ENCODE peak calls at places on chromosomes 6 and 20, in four cellular contexts. L is GM12878, I is HL-60, T is K562. R is an unnamed sample.

GRCh38 chr6:111992851-111993250 is 61.1 kb upstream of the CCN6 start:
- DNase-seq in T (no peak), L (no peak), I (no peak), R (no peak)

GRCh38 chr6:135126034-135126433 is 55.1 kb upstream of the MYB start:
- DNase-seq in L (no peak), T (no peak), I (no peak), R (no peak)

GRCh38 chr6:41216616-41217015 is 11.5 kb upstream of the TREML4 start:
- DNase-seq in I (no peak), T (no peak), L (no peak), R (no peak)

GRCh38 chr6:78598966-78599365 is 268.4 kb upstream of the IRAK1BP1 start:
- DNase-seq in I (no peak), T (no peak), L (no peak), R (no peak)

GRCh38 chr6:68642977-68643376 is 7.9 kb downstream of the ADGRB3 start:
- DNase-seq in T (no peak), L (no peak), I (no peak), R (no peak)

GRCh38 chr6:143325379-143326140 is 124.9 kb downstream of the ADAT2 start:
- DNase-seq in I (no peak), T (no peak), L (no peak), R (no peak)

GRCh38 chr20:54061106-54061881 is 9.1 kb downstream of the BCAS1 start:
- DNase-seq in L (no peak), T (no peak), I (no peak), R (no peak)

GRCh38 chr6:53984163-53984562 is 127.1 kb upstream of the MLIP start:
- DNase-seq in T (no peak), I (no peak), L (no peak), R (no peak)

GRCh38 chr6:75563032-75563431 is 38.6 kb upstream of the SENP6 start:
- DNase-seq in I (no peak), T (no peak), L (no peak), R (no peak)

GRCh38 chr6:49835140-49835539 is 31.2 kb downstream of the CRISP1 start:
- DNase-seq in I (no peak), T (no peak), L (no peak), R (no peak)

GRCh38 chr20:19212524-19213502 is at the start of gene SLC24A3:
- DNase-seq in L (no peak), T (no peak), I (no peak), R (peak)

GRCh38 chr20:18001131-18001921 is 32.5 kb downstream of the MGME1 start:
- DNase-seq in T (no peak), I (no peak), L (no peak), R (no peak)

GRCh38 chr6:157611406-157611805 is 211.6 kb upstream of the SNX9 start:
- DNase-seq in I (no peak), T (no peak), L (no peak), R (no peak)

GRCh38 chr20:6026051-6026450 is 27.8 kb downstream of the LRRN4 start:
- DNase-seq in L (no peak), I (no peak), T (no peak), R (no peak)

GRCh38 chr6:109977791-109978173 is 329 bp upstream of the GPR6 start:
- DNase-seq in T (no peak), L (no peak), I (no peak), R (no peak)

GRCh38 chr6:109984410-109984809 is 6.3 kb downstream of the GPR6 start:
- DNase-seq in L (no peak), T (no peak), I (no peak), R (no peak)

GRCh38 chr6:109978174-109979032 is at the start of gene GPR6:
- DNase-seq in T (peak), L (no peak), I (peak), R (peak)

GRCh38 chr6:109979033-109979921 is 1.2 kb downstream of the GPR6 start:
- DNase-seq in I (no peak), T (no peak), L (no peak), R (no peak)
- TF ChIP-seq SPI1 in I (no peak), T (no peak), L (no peak), R (no peak)

GRCh38 chr20:433300-433975 is 25.3 kb downstream of the RBCK1 start:
- DNase-seq in L (peak), T (no peak), I (no peak), R (peak)
- TF ChIP-seq SPI1 in L (no peak), T (no peak), I (no peak), R (no peak)

GRCh38 chr6:166173292-166173951 is 5.8 kb upstream of the TBXT start:
- DNase-seq in I (no peak), T (no peak), L (peak), R (no peak)
- TF ChIP-seq SPI1 in I (no peak), T (no peak), L (no peak), R (no peak)

GRCh38 chr6:30061766-30062458 is 847 bp downstream of the POLR1H start:
- DNase-seq in L (no peak), I (no peak), T (no peak), R (no peak)
- TF ChIP-seq SPI1 in L (no peak), I (no peak), T (no peak), R (no peak)

GRCh38 chr6:29749668-29750067 is 26.4 kb downstream of the HLA-F start:
- DNase-seq in T (no peak), L (no peak), I (no peak), R (no peak)

GRCh38 chr6:29750709-29751108 is 27.5 kb downstream of the HLA-F start:
- DNase-seq in L (no peak), I (no peak), T (no peak), R (no peak)

GRCh38 chr6:29746846-29747687 is 23.8 kb downstream of the HLA-F start:
- DNase-seq in I (no peak), T (peak), L (no peak), R (no peak)

GRCh38 chr6:29747688-29748250 is 24.5 kb downstream of the HLA-F start:
- DNase-seq in I (no peak), L (no peak), T (peak), R (peak)

GRCh38 chr6:29748391-29749352 is 25.4 kb downstream of the HLA-F start:
- DNase-seq in L (no peak), T (peak), I (peak), R (peak)
- TF ChIP-seq SPI1 in L (no peak), T (no peak), I (no peak), R (no peak)

DNA sequence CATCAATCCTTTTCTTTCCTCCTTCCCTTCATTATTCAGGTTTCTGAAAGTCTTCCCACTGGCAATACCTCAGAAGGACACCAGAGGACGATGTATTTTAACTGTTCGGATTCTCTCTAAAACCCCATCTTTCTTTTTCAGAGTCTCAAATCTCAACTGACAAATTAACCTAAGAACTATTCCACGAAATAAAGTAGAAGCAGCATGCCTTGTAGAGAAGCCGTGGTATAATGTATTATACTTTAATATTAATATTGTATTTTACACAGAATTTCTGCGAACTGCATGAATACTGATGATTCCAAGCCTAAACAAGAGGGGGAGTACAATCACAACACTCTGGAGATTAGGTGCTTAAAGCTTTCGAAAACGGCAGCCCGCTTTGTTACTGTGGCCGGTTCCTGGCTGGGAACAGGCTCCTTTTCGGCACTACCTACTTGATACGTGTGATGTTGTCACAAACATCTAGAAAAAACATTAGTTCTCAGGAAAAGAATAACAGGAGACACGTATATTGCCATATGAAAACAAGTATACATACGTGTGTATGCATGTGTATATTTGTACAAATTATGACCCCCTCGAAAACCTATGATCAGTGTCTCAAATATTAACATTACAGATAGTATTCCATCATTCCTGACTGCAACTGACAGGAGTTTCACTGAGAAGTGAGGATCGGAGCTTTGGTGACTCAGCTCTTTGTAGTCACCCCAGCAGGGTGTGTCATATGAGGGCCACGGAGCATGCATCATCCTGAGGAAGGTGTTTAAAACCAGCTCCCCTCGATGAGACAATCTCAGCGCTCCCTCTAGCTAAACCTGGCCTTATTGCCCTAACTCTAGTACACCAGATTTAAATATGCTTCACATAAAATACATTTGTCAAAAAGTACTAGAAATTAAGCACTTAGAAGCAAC is 319.7 kb upstream of the TCF21 start:
- DNase-seq in T (peak), I (no peak), L (no peak), R (no peak)
- TF ChIP-seq SPI1 in T (no peak), I (no peak), L (no peak), R (no peak)

GRCh38 chr6:170095273-170095976 is 195.5 kb downstream of the DLL1 start:
- DNase-seq in T (no peak), I (no peak), L (no peak), R (no peak)
- TF ChIP-seq SPI1 in T (no peak), I (no peak), L (no peak), R (no peak)

GRCh38 chr6:7129784-7130569 is 22.2 kb downstream of the RREB1 start:
- DNase-seq in T (no peak), L (no peak), I (peak), R (no peak)
- TF ChIP-seq SPI1 in T (no peak), L (no peak), I (no peak), R (no peak)